ENCODE peak calls at places on chromosomes 7 and 10, in five cellular contexts. One of them, this sample, is unnamed.

GRCh38 chr7:88759216-88759955 is at the start of gene ZNF804B:
- DNase-seq in colonic mucosa: no peak
- DNase-seq in HFFc6: no peak
- DNase-seq in uterus: no peak
- DNase-seq in stimulated activated CD8-positive, alpha-beta memory T cell treated with anti-CD3 and anti-CD28 coated beads, Interleukin-12 subunit alpha, Interleukin-12 subunit beta, amount 100 ng/mL, for 4 hours: no peak
- DNase-seq in this sample: no peak

GRCh38 chr7:34107306-34107705 is 202.0 kb downstream of the BMPER start:
- DNase-seq in colonic mucosa: no peak
- DNase-seq in stimulated activated CD8-positive, alpha-beta memory T cell treated with anti-CD3 and anti-CD28 coated beads, Interleukin-12 subunit alpha, Interleukin-12 subunit beta, amount 100 ng/mL, for 4 hours: no peak
- DNase-seq in uterus: peak
- DNase-seq in HFFc6: peak
- DNase-seq in this sample: no peak

GRCh38 chr7:70645876-70646336 is 486.0 kb upstream of the GALNT17 start:
- DNase-seq in colonic mucosa: no peak
- DNase-seq in HFFc6: no peak
- DNase-seq in uterus: no peak
- DNase-seq in stimulated activated CD8-positive, alpha-beta memory T cell treated with anti-CD3 and anti-CD28 coated beads, Interleukin-12 subunit alpha, Interleukin-12 subunit beta, amount 100 ng/mL, for 4 hours: no peak
- DNase-seq in this sample: no peak

GRCh38 chr7:29976673-29977072 is 12.9 kb downstream of the SCRN1 start:
- DNase-seq in HFFc6: no peak
- DNase-seq in uterus: no peak
- DNase-seq in stimulated activated CD8-positive, alpha-beta memory T cell treated with anti-CD3 and anti-CD28 coated beads, Interleukin-12 subunit alpha, Interleukin-12 subunit beta, amount 100 ng/mL, for 4 hours: no peak
- DNase-seq in colonic mucosa: no peak
- DNase-seq in this sample: no peak

GRCh38 chr7:28754027-28754426 is 204.1 kb downstream of the TRIL start:
- DNase-seq in HFFc6: peak
- DNase-seq in stimulated activated CD8-positive, alpha-beta memory T cell treated with anti-CD3 and anti-CD28 coated beads, Interleukin-12 subunit alpha, Interleukin-12 subunit beta, amount 100 ng/mL, for 4 hours: no peak
- DNase-seq in uterus: no peak
- DNase-seq in colonic mucosa: no peak
- DNase-seq in this sample: no peak

GRCh38 chr7:27709137-27710075 is 30.6 kb upstream of the TAX1BP1 start:
- DNase-seq in uterus: peak
- DNase-seq in HFFc6: peak
- DNase-seq in stimulated activated CD8-positive, alpha-beta memory T cell treated with anti-CD3 and anti-CD28 coated beads, Interleukin-12 subunit alpha, Interleukin-12 subunit beta, amount 100 ng/mL, for 4 hours: no peak
- DNase-seq in colonic mucosa: no peak
- DNase-seq in this sample: no peak

GRCh38 chr7:849145-849544 is 16.9 kb downstream of the SUN1 start:
- DNase-seq in uterus: no peak
- DNase-seq in HFFc6: no peak
- DNase-seq in colonic mucosa: no peak
- DNase-seq in stimulated activated CD8-positive, alpha-beta memory T cell treated with anti-CD3 and anti-CD28 coated beads, Interleukin-12 subunit alpha, Interleukin-12 subunit beta, amount 100 ng/mL, for 4 hours: no peak
- DNase-seq in this sample: no peak

GRCh38 chr10:125772112-125772863 is 3.3 kb downstream of the MMP21 start:
- DNase-seq in uterus: no peak
- DNase-seq in colonic mucosa: no peak
- DNase-seq in stimulated activated CD8-positive, alpha-beta memory T cell treated with anti-CD3 and anti-CD28 coated beads, Interleukin-12 subunit alpha, Interleukin-12 subunit beta, amount 100 ng/mL, for 4 hours: no peak
- DNase-seq in HFFc6: no peak
- DNase-seq in this sample: no peak

GRCh38 chr10:119737827-119738226 is 12.0 kb downstream of the INPP5F start:
- DNase-seq in stimulated activated CD8-positive, alpha-beta memory T cell treated with anti-CD3 and anti-CD28 coated beads, Interleukin-12 subunit alpha, Interleukin-12 subunit beta, amount 100 ng/mL, for 4 hours: no peak
- DNase-seq in uterus: peak
- DNase-seq in colonic mucosa: peak
- DNase-seq in HFFc6: peak
- DNase-seq in this sample: no peak

GRCh38 chr10:113326160-113327111 is 226.4 kb upstream of the HABP2 start:
- DNase-seq in colonic mucosa: no peak
- DNase-seq in HFFc6: peak
- DNase-seq in uterus: peak
- DNase-seq in stimulated activated CD8-positive, alpha-beta memory T cell treated with anti-CD3 and anti-CD28 coated beads, Interleukin-12 subunit alpha, Interleukin-12 subunit beta, amount 100 ng/mL, for 4 hours: no peak
- DNase-seq in this sample: no peak

GRCh38 chr7:149172534-149172920 is 22.8 kb upstream of the ZNF282 start:
- DNase-seq in HFFc6: no peak
- DNase-seq in uterus: no peak
- DNase-seq in stimulated activated CD8-positive, alpha-beta memory T cell treated with anti-CD3 and anti-CD28 coated beads, Interleukin-12 subunit alpha, Interleukin-12 subunit beta, amount 100 ng/mL, for 4 hours: no peak
- DNase-seq in colonic mucosa: no peak
- DNase-seq in this sample: no peak

GRCh38 chr7:138164804-138165203 is 88.5 kb downstream of the AKR1D1 start:
- DNase-seq in uterus: no peak
- DNase-seq in stimulated activated CD8-positive, alpha-beta memory T cell treated with anti-CD3 and anti-CD28 coated beads, Interleukin-12 subunit alpha, Interleukin-12 subunit beta, amount 100 ng/mL, for 4 hours: no peak
- DNase-seq in colonic mucosa: no peak
- DNase-seq in HFFc6: no peak
- DNase-seq in this sample: no peak

GRCh38 chr7:144134116-144134515 is 11.1 kb downstream of the OR2A14 start:
- DNase-seq in HFFc6: no peak
- DNase-seq in stimulated activated CD8-positive, alpha-beta memory T cell treated with anti-CD3 and anti-CD28 coated beads, Interleukin-12 subunit alpha, Interleukin-12 subunit beta, amount 100 ng/mL, for 4 hours: no peak
- DNase-seq in colonic mucosa: no peak
- DNase-seq in uterus: no peak
- DNase-seq in this sample: no peak

GRCh38 chr7:44292876-44293560 is 32.4 kb downstream of the CAMK2B start:
- DNase-seq in uterus: no peak
- DNase-seq in colonic mucosa: peak
- DNase-seq in HFFc6: no peak
- DNase-seq in stimulated activated CD8-positive, alpha-beta memory T cell treated with anti-CD3 and anti-CD28 coated beads, Interleukin-12 subunit alpha, Interleukin-12 subunit beta, amount 100 ng/mL, for 4 hours: no peak
- DNase-seq in this sample: peak

GRCh38 chr7:70752794-70753241 is 379.1 kb upstream of the GALNT17 start:
- DNase-seq in HFFc6: no peak
- DNase-seq in colonic mucosa: no peak
- DNase-seq in uterus: no peak
- DNase-seq in stimulated activated CD8-positive, alpha-beta memory T cell treated with anti-CD3 and anti-CD28 coated beads, Interleukin-12 subunit alpha, Interleukin-12 subunit beta, amount 100 ng/mL, for 4 hours: no peak
- DNase-seq in this sample: no peak

GRCh38 chr10:3330687-3331086 is 158.1 kb upstream of the PITRM1 start:
- DNase-seq in HFFc6: peak
- DNase-seq in colonic mucosa: no peak
- DNase-seq in uterus: no peak
- DNase-seq in stimulated activated CD8-positive, alpha-beta memory T cell treated with anti-CD3 and anti-CD28 coated beads, Interleukin-12 subunit alpha, Interleukin-12 subunit beta, amount 100 ng/mL, for 4 hours: no peak
- DNase-seq in this sample: no peak

GRCh38 chr7:83876593-83876992 is 227.7 kb upstream of the SEMA3E start:
- DNase-seq in HFFc6: peak
- DNase-seq in colonic mucosa: no peak
- DNase-seq in uterus: no peak
- DNase-seq in stimulated activated CD8-positive, alpha-beta memory T cell treated with anti-CD3 and anti-CD28 coated beads, Interleukin-12 subunit alpha, Interleukin-12 subunit beta, amount 100 ng/mL, for 4 hours: no peak
- DNase-seq in this sample: no peak

GRCh38 chr10:97911217-97911616 is 61.6 kb downstream of the GOLGA7B start:
- DNase-seq in stimulated activated CD8-positive, alpha-beta memory T cell treated with anti-CD3 and anti-CD28 coated beads, Interleukin-12 subunit alpha, Interleukin-12 subunit beta, amount 100 ng/mL, for 4 hours: no peak
- DNase-seq in colonic mucosa: no peak
- DNase-seq in HFFc6: no peak
- DNase-seq in uterus: no peak
- DNase-seq in this sample: no peak

GRCh38 chr7:47154781-47155180 is 427.1 kb downstream of the TNS3 start:
- DNase-seq in stimulated activated CD8-positive, alpha-beta memory T cell treated with anti-CD3 and anti-CD28 coated beads, Interleukin-12 subunit alpha, Interleukin-12 subunit beta, amount 100 ng/mL, for 4 hours: no peak
- DNase-seq in colonic mucosa: no peak
- DNase-seq in HFFc6: peak
- DNase-seq in uterus: no peak
- DNase-seq in this sample: no peak

GRCh38 chr7:84219310-84219709 is 24.7 kb upstream of the SEMA3A start:
- DNase-seq in stimulated activated CD8-positive, alpha-beta memory T cell treated with anti-CD3 and anti-CD28 coated beads, Interleukin-12 subunit alpha, Interleukin-12 subunit beta, amount 100 ng/mL, for 4 hours: no peak
- DNase-seq in colonic mucosa: no peak
- DNase-seq in HFFc6: no peak
- DNase-seq in uterus: no peak
- DNase-seq in this sample: no peak

GRCh38 chr7:49800031-49800430 is 26.6 kb downstream of the VWC2 start:
- DNase-seq in HFFc6: no peak
- DNase-seq in stimulated activated CD8-positive, alpha-beta memory T cell treated with anti-CD3 and anti-CD28 coated beads, Interleukin-12 subunit alpha, Interleukin-12 subunit beta, amount 100 ng/mL, for 4 hours: no peak
- DNase-seq in colonic mucosa: no peak
- DNase-seq in uterus: no peak
- DNase-seq in this sample: no peak

GRCh38 chr7:12637819-12638592 is 49.4 kb upstream of the ARL4A start:
- DNase-seq in colonic mucosa: no peak
- DNase-seq in stimulated activated CD8-positive, alpha-beta memory T cell treated with anti-CD3 and anti-CD28 coated beads, Interleukin-12 subunit alpha, Interleukin-12 subunit beta, amount 100 ng/mL, for 4 hours: no peak
- DNase-seq in uterus: no peak
- DNase-seq in HFFc6: no peak
- DNase-seq in this sample: peak

GRCh38 chr7:81294897-81295515 is 376.2 kb upstream of the SEMA3C start:
- DNase-seq in HFFc6: no peak
- DNase-seq in uterus: no peak
- DNase-seq in stimulated activated CD8-positive, alpha-beta memory T cell treated with anti-CD3 and anti-CD28 coated beads, Interleukin-12 subunit alpha, Interleukin-12 subunit beta, amount 100 ng/mL, for 4 hours: no peak
- DNase-seq in colonic mucosa: no peak
- DNase-seq in this sample: no peak

GRCh38 chr10:126640391-126640790 is 30.1 kb downstream of the C10orf90 start:
- DNase-seq in stimulated activated CD8-positive, alpha-beta memory T cell treated with anti-CD3 and anti-CD28 coated beads, Interleukin-12 subunit alpha, Interleukin-12 subunit beta, amount 100 ng/mL, for 4 hours: no peak
- DNase-seq in HFFc6: no peak
- DNase-seq in uterus: no peak
- DNase-seq in colonic mucosa: no peak
- DNase-seq in this sample: no peak

GRCh38 chr10:29621161-29621560 is 13.6 kb downstream of the SVIL start:
- DNase-seq in uterus: peak
- DNase-seq in HFFc6: no peak
- DNase-seq in stimulated activated CD8-positive, alpha-beta memory T cell treated with anti-CD3 and anti-CD28 coated beads, Interleukin-12 subunit alpha, Interleukin-12 subunit beta, amount 100 ng/mL, for 4 hours: no peak
- DNase-seq in colonic mucosa: no peak
- DNase-seq in this sample: no peak

GRCh38 chr10:60295028-60295937 is 94.4 kb downstream of the ANK3 start:
- DNase-seq in stimulated activated CD8-positive, alpha-beta memory T cell treated with anti-CD3 and anti-CD28 coated beads, Interleukin-12 subunit alpha, Interleukin-12 subunit beta, amount 100 ng/mL, for 4 hours: no peak
- DNase-seq in HFFc6: no peak
- DNase-seq in uterus: no peak
- DNase-seq in colonic mucosa: no peak
- DNase-seq in this sample: no peak

GRCh38 chr10:29329420-29329819 is 40.5 kb downstream of the LYZL1 start:
- DNase-seq in colonic mucosa: no peak
- DNase-seq in HFFc6: no peak
- DNase-seq in stimulated activated CD8-positive, alpha-beta memory T cell treated with anti-CD3 and anti-CD28 coated beads, Interleukin-12 subunit alpha, Interleukin-12 subunit beta, amount 100 ng/mL, for 4 hours: no peak
- DNase-seq in uterus: peak
- DNase-seq in this sample: no peak

GRCh38 chr10:119241066-119241465 is 33.7 kb downstream of the GRK5 start:
- DNase-seq in uterus: no peak
- DNase-seq in colonic mucosa: no peak
- DNase-seq in HFFc6: no peak
- DNase-seq in stimulated activated CD8-positive, alpha-beta memory T cell treated with anti-CD3 and anti-CD28 coated beads, Interleukin-12 subunit alpha, Interleukin-12 subunit beta, amount 100 ng/mL, for 4 hours: no peak
- DNase-seq in this sample: no peak

GRCh38 chr10:47031953-47032465 is 120.8 kb downstream of the PTPN20 start:
- DNase-seq in HFFc6: peak
- DNase-seq in colonic mucosa: no peak
- DNase-seq in stimulated activated CD8-positive, alpha-beta memory T cell treated with anti-CD3 and anti-CD28 coated beads, Interleukin-12 subunit alpha, Interleukin-12 subunit beta, amount 100 ng/mL, for 4 hours: no peak
- DNase-seq in uterus: no peak
- DNase-seq in this sample: no peak

GRCh38 chr10:79018591-79019011 is 50.2 kb upstream of the ZMIZ1 start:
- DNase-seq in HFFc6: peak
- DNase-seq in colonic mucosa: no peak
- DNase-seq in stimulated activated CD8-positive, alpha-beta memory T cell treated with anti-CD3 and anti-CD28 coated beads, Interleukin-12 subunit alpha, Interleukin-12 subunit beta, amount 100 ng/mL, for 4 hours: no peak
- DNase-seq in uterus: peak
- DNase-seq in this sample: no peak

GRCh38 chr7:130010689-130011412 is 40.3 kb downstream of the ZC3HC1 start:
- DNase-seq in stimulated activated CD8-positive, alpha-beta memory T cell treated with anti-CD3 and anti-CD28 coated beads, Interleukin-12 subunit alpha, Interleukin-12 subunit beta, amount 100 ng/mL, for 4 hours: peak
- DNase-seq in uterus: peak
- DNase-seq in HFFc6: peak
- DNase-seq in colonic mucosa: peak
- DNase-seq in this sample: peak

GRCh38 chr10:78913219-78914059 is 155.3 kb upstream of the ZMIZ1 start:
- DNase-seq in stimulated activated CD8-positive, alpha-beta memory T cell treated with anti-CD3 and anti-CD28 coated beads, Interleukin-12 subunit alpha, Interleukin-12 subunit beta, amount 100 ng/mL, for 4 hours: no peak
- DNase-seq in uterus: no peak
- DNase-seq in HFFc6: no peak
- DNase-seq in colonic mucosa: peak
- DNase-seq in this sample: peak

GRCh38 chr10:93821051-93821772 is 63.5 kb downstream of the LGI1 start:
- DNase-seq in colonic mucosa: no peak
- DNase-seq in uterus: no peak
- DNase-seq in stimulated activated CD8-positive, alpha-beta memory T cell treated with anti-CD3 and anti-CD28 coated beads, Interleukin-12 subunit alpha, Interleukin-12 subunit beta, amount 100 ng/mL, for 4 hours: no peak
- DNase-seq in HFFc6: peak
- DNase-seq in this sample: no peak

This sample was measured in mucosa of descending colon.